ENCODE peak calls at places on chromosome 5, in six cellular contexts. One of them, this sample, is unnamed.

GRCh38 chr5:124736111-124736813 is 10.2 kb downstream of the ZNF608 start:
- DNase-seq in H1: no peak
- DNase-seq in IMR-90: peak
- DNase-seq in H9: no peak
- DNase-seq in neuronal stem cell: no peak
- DNase-seq in trophoblast cell: no peak
- DNase-seq in this sample: peak

GRCh38 chr5:95959051-95959963 is 2.3 kb downstream of the ELL2 start:
- DNase-seq in H1: no peak
- DNase-seq in trophoblast cell: peak
- DNase-seq in H9: peak
- DNase-seq in neuronal stem cell: no peak
- DNase-seq in IMR-90: peak
- DNase-seq in this sample: peak

GRCh38 chr5:148807845-148808244 is 18.6 kb upstream of the ADRB2 start:
- DNase-seq in neuronal stem cell: no peak
- DNase-seq in H1: no peak
- DNase-seq in H9: no peak
- DNase-seq in IMR-90: no peak
- DNase-seq in trophoblast cell: no peak
- DNase-seq in this sample: peak

GRCh38 chr5:125835293-125836172 is 587.7 kb upstream of the GRAMD2B start:
- DNase-seq in IMR-90: peak
- DNase-seq in H9: peak
- DNase-seq in neuronal stem cell: peak
- DNase-seq in trophoblast cell: peak
- DNase-seq in H1: peak
- DNase-seq in this sample: peak

GRCh38 chr5:45277860-45278259 is 418.3 kb downstream of the HCN1 start:
- DNase-seq in H1: no peak
- DNase-seq in trophoblast cell: no peak
- DNase-seq in IMR-90: no peak
- DNase-seq in neuronal stem cell: no peak
- DNase-seq in H9: no peak
- DNase-seq in this sample: peak

GRCh38 chr5:122500245-122501086 is 188.4 kb downstream of the SNCAIP start:
- DNase-seq in H9: peak
- DNase-seq in IMR-90: peak
- DNase-seq in trophoblast cell: peak
- DNase-seq in H1: peak
- DNase-seq in neuronal stem cell: peak
- DNase-seq in this sample: peak

GRCh38 chr5:177972613-177973012 is 23.4 kb downstream of the PROP1 start:
- DNase-seq in H9: no peak
- DNase-seq in trophoblast cell: peak
- DNase-seq in H1: no peak
- DNase-seq in neuronal stem cell: no peak
- DNase-seq in IMR-90: peak
- DNase-seq in this sample: no peak

GRCh38 chr5:116502097-116502496 is 72.5 kb downstream of the SEMA6A start:
- DNase-seq in IMR-90: no peak
- DNase-seq in trophoblast cell: no peak
- DNase-seq in H9: no peak
- DNase-seq in H1: no peak
- DNase-seq in neuronal stem cell: no peak
- DNase-seq in this sample: no peak

GRCh38 chr5:124906339-124907097 is 160.1 kb upstream of the ZNF608 start:
- DNase-seq in H9: no peak
- DNase-seq in IMR-90: peak
- DNase-seq in neuronal stem cell: no peak
- DNase-seq in H1: no peak
- DNase-seq in trophoblast cell: peak
- DNase-seq in this sample: peak

GRCh38 chr5:111072949-111073682 is 1.6 kb downstream of the TSLP start:
- DNase-seq in trophoblast cell: peak
- DNase-seq in IMR-90: peak
- DNase-seq in H9: peak
- DNase-seq in neuronal stem cell: peak
- DNase-seq in H1: no peak
- DNase-seq in this sample: peak

GRCh38 chr5:6587171-6587570 is 45.7 kb downstream of the NSUN2 start:
- DNase-seq in neuronal stem cell: no peak
- DNase-seq in H9: no peak
- DNase-seq in IMR-90: no peak
- DNase-seq in trophoblast cell: no peak
- DNase-seq in H1: no peak
- DNase-seq in this sample: no peak

GRCh38 chr5:141947366-141947765 is 10.6 kb downstream of the PCDH12 start:
- DNase-seq in H9: no peak
- DNase-seq in neuronal stem cell: no peak
- DNase-seq in H1: no peak
- DNase-seq in trophoblast cell: no peak
- DNase-seq in IMR-90: no peak
- DNase-seq in this sample: no peak

GRCh38 chr5:172410160-172410559 is 44.2 kb downstream of the SH3PXD2B start:
- DNase-seq in H1: no peak
- DNase-seq in IMR-90: peak
- DNase-seq in trophoblast cell: peak
- DNase-seq in H9: no peak
- DNase-seq in neuronal stem cell: no peak
- DNase-seq in this sample: peak

GRCh38 chr5:14463629-14464028 is 118.0 kb upstream of the OTULINL start:
- DNase-seq in H9: no peak
- DNase-seq in neuronal stem cell: no peak
- DNase-seq in H1: no peak
- DNase-seq in IMR-90: peak
- DNase-seq in trophoblast cell: no peak
- DNase-seq in this sample: peak

GRCh38 chr5:86968311-86968753 is 299.4 kb upstream of the RASA1 start:
- DNase-seq in neuronal stem cell: peak
- DNase-seq in H1: no peak
- DNase-seq in trophoblast cell: peak
- DNase-seq in H9: no peak
- DNase-seq in IMR-90: peak
- DNase-seq in this sample: peak

GRCh38 chr5:171541380-171541779 is 121.9 kb downstream of the FGF18 start:
- DNase-seq in H9: no peak
- DNase-seq in H1: no peak
- DNase-seq in neuronal stem cell: no peak
- DNase-seq in IMR-90: no peak
- DNase-seq in trophoblast cell: peak
- DNase-seq in this sample: no peak

GRCh38 chr5:143347698-143348344 is 55.7 kb downstream of the NR3C1 start:
- DNase-seq in H9: no peak
- DNase-seq in trophoblast cell: no peak
- DNase-seq in neuronal stem cell: no peak
- DNase-seq in IMR-90: no peak
- DNase-seq in H1: no peak
- DNase-seq in this sample: no peak
- H2BK120ac ChIP-seq in H9: no peak
- H2BK120ac ChIP-seq in trophoblast cell: no peak
- H2BK120ac ChIP-seq in neuronal stem cell: no peak
- H2BK120ac ChIP-seq in IMR-90: no peak
- H2BK120ac ChIP-seq in H1: no peak
- H2BK120ac ChIP-seq in this sample: no peak

GRCh38 chr5:68067353-68067752 is 148.2 kb upstream of the PIK3R1 start:
- DNase-seq in H1: no peak
- DNase-seq in H9: no peak
- DNase-seq in IMR-90: no peak
- DNase-seq in neuronal stem cell: no peak
- DNase-seq in trophoblast cell: peak
- DNase-seq in this sample: no peak
- H2AFZ ChIP-seq in H1: no peak
- H2AFZ ChIP-seq in H9: no peak
- H2AFZ ChIP-seq in IMR-90: no peak
- H2AFZ ChIP-seq in neuronal stem cell: no peak
- H2AFZ ChIP-seq in trophoblast cell: no peak
- H2AFZ ChIP-seq in this sample: no peak

GRCh38 chr5:157965989-157966388 is 107.0 kb upstream of the CLINT1 start:
- DNase-seq in IMR-90: no peak
- DNase-seq in H9: peak
- DNase-seq in H1: no peak
- DNase-seq in neuronal stem cell: no peak
- DNase-seq in trophoblast cell: no peak
- DNase-seq in this sample: no peak
- H3K23ac ChIP-seq in IMR-90: no peak
- H3K23ac ChIP-seq in H9: no peak
- H3K23ac ChIP-seq in H1: no peak
- H3K23ac ChIP-seq in neuronal stem cell: no peak
- H3K23ac ChIP-seq in trophoblast cell: no peak
- H3K23ac ChIP-seq in this sample: no peak

DNA sequence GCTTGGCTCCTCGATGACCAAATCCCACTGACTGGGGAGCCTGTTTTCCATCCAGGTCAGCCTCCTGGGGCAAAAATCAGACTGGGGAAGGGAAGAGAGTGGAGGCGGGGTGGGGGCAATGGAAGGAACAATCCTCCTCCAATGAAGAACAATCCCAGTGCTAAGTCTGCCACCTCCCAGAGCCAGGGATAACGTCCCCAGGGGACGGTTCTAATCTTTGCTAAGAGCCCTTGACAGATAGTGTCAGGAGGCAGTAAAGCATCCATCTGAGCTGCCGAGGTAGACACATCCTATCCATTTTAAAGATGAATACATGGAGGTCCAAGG is 298.5 kb upstream of the MSX2 start:
- DNase-seq in IMR-90: no peak
- DNase-seq in trophoblast cell: no peak
- DNase-seq in neuronal stem cell: no peak
- DNase-seq in H1: no peak
- DNase-seq in H9: no peak
- DNase-seq in this sample: no peak
- H2BK120ac ChIP-seq in IMR-90: no peak
- H2BK120ac ChIP-seq in trophoblast cell: peak
- H2BK120ac ChIP-seq in neuronal stem cell: no peak
- H2BK120ac ChIP-seq in H1: no peak
- H2BK120ac ChIP-seq in H9: no peak
- H2BK120ac ChIP-seq in this sample: no peak

DNA sequence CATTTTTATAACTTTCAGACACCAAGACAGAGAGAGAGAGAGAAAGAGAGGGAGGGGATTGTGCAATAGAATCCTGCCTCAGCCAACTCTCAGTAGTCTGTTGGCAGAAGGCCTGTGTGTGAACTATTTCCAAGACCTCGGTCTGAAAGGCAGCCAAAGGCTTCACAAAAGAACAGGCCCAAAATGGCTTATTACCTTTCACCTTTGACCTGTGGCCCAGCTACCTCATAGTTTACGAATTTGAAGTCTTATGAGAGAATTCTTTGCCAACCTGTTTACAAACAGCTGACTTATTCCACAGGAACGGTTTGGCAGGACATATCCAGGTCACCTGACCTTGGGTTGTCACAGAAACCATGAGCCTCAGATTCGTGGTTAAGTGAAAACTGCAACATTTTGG is 48.6 kb downstream of the NR2F1-AS1 start:
- DNase-seq in IMR-90: peak
- DNase-seq in trophoblast cell: no peak
- DNase-seq in H9: no peak
- DNase-seq in H1: no peak
- DNase-seq in neuronal stem cell: no peak
- DNase-seq in this sample: peak
- H2AFZ ChIP-seq in IMR-90: no peak
- H2AFZ ChIP-seq in trophoblast cell: no peak
- H2AFZ ChIP-seq in H9: no peak
- H2AFZ ChIP-seq in H1: peak
- H2AFZ ChIP-seq in neuronal stem cell: no peak
- H2AFZ ChIP-seq in this sample: no peak

GRCh38 chr5:38598994-38599611 is 42.7 kb upstream of the LIFR start:
- DNase-seq in trophoblast cell: peak
- DNase-seq in neuronal stem cell: no peak
- DNase-seq in H9: no peak
- DNase-seq in IMR-90: peak
- DNase-seq in H1: no peak
- DNase-seq in this sample: peak

GRCh38 chr5:38598296-38598993 is 42.0 kb upstream of the LIFR start:
- DNase-seq in H9: no peak
- DNase-seq in neuronal stem cell: no peak
- DNase-seq in trophoblast cell: peak
- DNase-seq in IMR-90: no peak
- DNase-seq in H1: no peak
- DNase-seq in this sample: no peak

GRCh38 chr5:38601133-38601842 is 44.8 kb upstream of the LIFR start:
- DNase-seq in neuronal stem cell: no peak
- DNase-seq in trophoblast cell: no peak
- DNase-seq in IMR-90: no peak
- DNase-seq in H1: no peak
- DNase-seq in H9: no peak
- DNase-seq in this sample: no peak

GRCh38 chr5:38601843-38602424 is 45.5 kb upstream of the LIFR start:
- DNase-seq in H9: no peak
- DNase-seq in H1: no peak
- DNase-seq in neuronal stem cell: no peak
- DNase-seq in IMR-90: peak
- DNase-seq in trophoblast cell: peak
- DNase-seq in this sample: peak

DNA sequence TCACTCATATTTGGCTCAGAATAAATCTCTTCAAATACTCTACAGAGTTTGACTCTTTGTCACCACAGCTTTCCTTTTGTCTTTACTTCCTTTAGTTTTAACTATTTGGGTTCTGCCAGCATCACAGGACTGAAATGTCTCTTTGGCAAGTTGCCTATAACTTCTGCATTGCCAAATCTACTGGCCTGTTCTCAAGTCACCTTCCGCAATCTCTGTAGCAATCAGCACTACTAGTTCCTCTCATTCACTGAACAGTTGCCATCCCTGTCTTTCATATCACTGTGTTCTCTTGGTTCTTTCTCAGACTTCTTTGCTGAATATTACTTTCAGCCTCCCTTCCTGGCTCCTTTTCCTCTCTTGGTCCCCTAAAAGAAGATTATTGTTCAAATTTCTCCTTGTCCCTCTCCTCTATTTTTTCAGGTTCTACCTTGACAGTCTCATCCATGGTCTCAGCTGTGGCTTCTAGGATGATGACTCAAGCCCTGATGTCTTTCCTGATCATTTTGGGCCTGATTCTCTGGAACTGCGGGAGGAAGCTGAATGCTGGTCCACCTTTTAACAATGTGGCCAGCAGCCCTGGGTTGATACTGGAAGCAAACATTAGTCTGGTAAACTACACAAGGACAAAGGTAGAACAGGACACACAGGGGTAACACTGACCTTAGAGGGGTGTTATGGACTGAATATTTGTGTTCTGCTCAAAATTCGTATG is 44.0 kb upstream of the LIFR start:
- DNase-seq in H1: no peak
- DNase-seq in trophoblast cell: peak
- DNase-seq in neuronal stem cell: no peak
- DNase-seq in H9: no peak
- DNase-seq in IMR-90: peak
- DNase-seq in this sample: peak
- H3K23ac ChIP-seq in H1: no peak
- H3K23ac ChIP-seq in trophoblast cell: no peak
- H3K23ac ChIP-seq in neuronal stem cell: no peak
- H3K23ac ChIP-seq in H9: no peak
- H3K23ac ChIP-seq in IMR-90: peak
- H3K23ac ChIP-seq in this sample: no peak